ENCODE peak calls at places on chromosome 2, in eight cellular contexts. A is testis; H is GM23248; K is neural progenitor cell; Y is A549; G is mammary epithelial cell; N is CD8-positive, alpha-beta T cell; O is IMR-90. F is an unnamed sample.

GRCh38 chr2:3257166-3257565 is 120.5 kb downstream of the EIPR1 start:
- DNase-seq in G (no peak), H (no peak), A (no peak), N (no peak), K (no peak), O (peak; percentile 22), Y (no peak), F (no peak)

GRCh38 chr2:239583879-239584859 is 183.3 kb upstream of the HDAC4 start:
- DNase-seq in O (no peak), A (no peak), N (no peak), K (no peak), Y (no peak), H (no peak), G (no peak), F (no peak)

GRCh38 chr2:36438454-36438977 is 82.9 kb downstream of the CRIM1 start:
- DNase-seq in K (no peak), G (peak; percentile 95), A (no peak), O (peak; percentile 99), H (peak; percentile 97), Y (peak; percentile 73), N (no peak), F (no peak)

GRCh38 chr2:54899576-54900200 is 150.6 kb downstream of the RTN4 start:
- DNase-seq in A (peak; percentile 39), G (peak; percentile 53), O (peak; percentile 70), Y (peak; percentile 58), K (peak; percentile 13), H (peak; percentile 85), N (no peak), F (peak; percentile 9)

GRCh38 chr2:205539603-205540002 is 142.7 kb upstream of the NRP2 start:
- DNase-seq in K (no peak), O (no peak), N (no peak), Y (peak; percentile 32), A (no peak), H (peak; percentile 9), G (no peak), F (no peak)

GRCh38 chr2:219087848-219088247 is 27.1 kb upstream of the IHH start:
- DNase-seq in A (no peak), Y (no peak), G (no peak), N (no peak), K (no peak), O (peak; percentile 7), H (peak; percentile 6), F (no peak)

GRCh38 chr2:174787485-174788205 is 23.4 kb upstream of the CHRNA1 start:
- DNase-seq in K (peak; percentile 24), Y (peak; percentile 41), N (no peak), H (peak; percentile 99), O (peak; percentile 100), A (no peak), G (no peak), F (no peak)

GRCh38 chr2:39851691-39852110 is 72.6 kb upstream of the THUMPD2 start:
- DNase-seq in Y (no peak), A (no peak), G (peak; percentile 18), K (peak; percentile 53), O (peak; percentile 63), N (no peak), H (peak; percentile 42), F (no peak)

GRCh38 chr2:174473796-174474195 is 13.0 kb downstream of the GPR155 start:
- DNase-seq in O (no peak), N (no peak), A (no peak), H (peak; percentile 37), G (no peak), K (no peak), Y (no peak), F (no peak)

GRCh38 chr2:140734992-140735391 is 1395.8 kb downstream of the LRP1B start:
- DNase-seq in G (no peak), Y (no peak), K (no peak), O (no peak), H (no peak), N (no peak), A (no peak), F (no peak)

GRCh38 chr2:120794716-120795115 is 59.0 kb downstream of the GLI2 start:
- DNase-seq in K (no peak), N (no peak), A (no peak), G (no peak), O (peak; percentile 77), H (peak; percentile 86), Y (no peak), F (no peak)

GRCh38 chr2:1484131-1484884 is 71.0 kb downstream of the TPO start:
- DNase-seq in G (no peak), Y (no peak), O (no peak), A (no peak), K (no peak), N (no peak), H (no peak), F (no peak)

GRCh38 chr2:146821836-146822316 is 1023.0 kb upstream of the ACVR2A start:
- DNase-seq in N (no peak), G (peak; percentile 61), O (peak; percentile 32), K (no peak), Y (no peak), H (peak; percentile 79), A (no peak), F (no peak)

GRCh38 chr2:96249654-96250053 is 16.1 kb downstream of the TMEM127 start:
- DNase-seq in Y (no peak), N (no peak), A (no peak), O (peak; percentile 64), H (peak; percentile 91), K (no peak), G (no peak), F (no peak)

GRCh38 chr2:105396254-105397024 is 2.4 kb downstream of the FHL2 start:
- DNase-seq in N (no peak), O (peak; percentile 98), A (peak; percentile 20), K (no peak), G (peak; percentile 100), Y (peak; percentile 89), H (peak; percentile 100), F (no peak)
- H3K4me3 ChIP-seq in N (no peak overlapping the region), O (peak overlapping the region; percentile 99), A (peak overlapping the region; percentile 93), K (no peak overlapping the region), G (peak overlapping the region; percentile 96), Y (peak overlapping the region; percentile 81), H (peak overlapping the region; percentile 100), F (no peak overlapping the region)

DNA sequence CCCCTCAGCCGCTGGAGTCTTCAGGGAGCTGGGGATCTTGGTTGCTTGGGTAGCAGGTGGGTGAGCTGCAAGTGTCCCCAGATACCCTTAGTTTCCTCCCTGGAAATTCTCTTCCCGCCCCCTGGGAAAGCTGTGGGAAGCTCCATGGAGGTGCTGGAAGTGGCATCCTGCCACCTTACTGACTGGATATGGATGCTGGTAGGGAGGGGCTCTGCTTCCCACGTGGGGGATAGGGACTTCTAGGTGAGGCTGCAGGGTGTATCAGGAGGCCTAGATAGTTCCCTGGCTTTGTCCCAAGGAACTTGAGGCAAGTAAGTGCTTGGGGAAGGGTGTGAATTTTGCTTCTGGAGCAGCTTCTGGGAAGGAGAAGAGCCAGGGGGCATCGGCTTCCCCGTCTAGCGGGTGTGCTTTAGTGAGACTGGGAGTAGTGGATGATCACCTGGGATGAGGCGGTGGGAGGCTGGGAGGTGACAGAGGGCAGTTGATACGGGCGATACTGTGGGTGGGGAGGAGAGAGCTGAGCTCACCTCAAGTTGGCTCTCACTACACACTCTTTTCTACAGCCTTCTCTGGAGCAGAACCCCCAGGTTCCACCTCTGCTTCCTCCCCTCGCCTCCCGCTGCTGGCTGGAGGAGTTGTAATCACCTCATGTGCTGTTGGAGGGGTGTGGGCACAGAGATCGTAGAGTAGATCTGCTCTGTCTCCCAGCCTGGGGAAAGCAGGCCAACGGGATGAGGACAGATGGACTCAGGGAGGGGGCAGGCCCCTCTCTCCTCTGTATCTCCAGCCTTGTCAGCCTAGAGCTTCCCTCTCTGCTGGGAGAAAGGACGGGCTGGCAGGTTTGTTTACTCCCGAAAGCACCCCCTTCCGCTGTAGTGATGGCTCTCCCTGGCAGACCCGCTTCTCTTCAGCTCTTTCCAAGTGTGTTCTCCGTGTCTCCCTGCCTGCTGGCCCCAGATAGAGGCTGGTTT is 19.8 kb downstream of the TET3 start:
- DNase-seq in K (no peak), A (no peak), O (no peak), H (peak; percentile 22), G (no peak), N (no peak), Y (no peak), F (no peak)
- H3K4me1 ChIP-seq in K (peaks cover 56% of the 10 kb centered on the region), A (peaks cover 45% of the 10 kb centered on the region), O (peaks cover 38% of the 10 kb centered on the region), H (peaks cover 37% of the 10 kb centered on the region), G (peaks cover 41% of the 10 kb centered on the region), N (peaks cover 20% of the 10 kb centered on the region), Y (peaks cover 24% of the 10 kb centered on the region), F (peaks cover 22% of the 10 kb centered on the region)

DNA sequence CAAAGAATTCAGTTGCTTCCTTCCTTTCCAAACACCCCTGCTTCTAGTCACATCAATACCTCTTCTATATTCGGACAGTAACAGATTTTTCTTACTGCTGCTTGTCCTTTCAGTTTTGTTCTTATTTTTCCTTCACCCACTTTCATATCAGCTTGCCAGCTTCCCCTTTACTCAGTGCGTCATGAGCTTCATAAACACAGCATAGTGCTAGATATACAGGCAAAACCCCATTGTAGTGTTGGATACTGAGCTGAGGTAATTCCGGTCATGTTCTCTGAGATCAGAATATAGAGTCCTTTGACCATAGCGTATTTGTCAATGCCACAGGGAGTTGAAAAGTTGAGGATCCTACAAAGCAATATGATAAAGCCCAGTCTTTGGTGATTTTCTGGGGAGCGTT is 2.4 kb downstream of the FARP2 start:
- DNase-seq in G (no peak), Y (no peak), N (no peak), H (no peak), A (no peak), O (no peak), K (no peak), F (no peak)
- H3K4me3 ChIP-seq in G (no peak overlapping the region), Y (no peak overlapping the region), N (no peak overlapping the region), H (no peak overlapping the region), A (no peak overlapping the region), O (no peak overlapping the region), K (no peak overlapping the region), F (no peak overlapping the region)

GRCh38 chr2:177237932-177238331 is 25.3 kb downstream of the HNRNPA3 start:
- DNase-seq in A (no peak), Y (no peak), O (no peak), N (no peak), H (no peak), G (no peak), K (no peak), F (no peak)
- H3K4me1 ChIP-seq in A (peaks cover 59% of the 10 kb centered on the region), Y (peaks cover 77% of the 10 kb centered on the region), O (peaks cover 20% of the 10 kb centered on the region), N (peaks cover 52% of the 10 kb centered on the region), H (peaks cover 49% of the 10 kb centered on the region), G (peaks cover 34% of the 10 kb centered on the region), K (peaks cover 4% of the 10 kb centered on the region), F (peaks cover 53% of the 10 kb centered on the region)